ENCODE peak calls at places on chromosome 7, in four cellular contexts. P is cardiac fibroblast, J is testis, A is mesothelial cell of epicardium. F is an unnamed sample.

GRCh38 chr7:106417273-106417902 is 132.6 kb upstream of the NAMPT start:
- DNase-seq in P (peak; percentile 39), J (no peak), A (no peak), F (peak; percentile 41)

GRCh38 chr7:130891254-130892094 is 157.5 kb upstream of the KLF14 start:
- DNase-seq in P (peak; percentile 97), J (peak; percentile 67), A (no peak), F (no peak)

GRCh38 chr7:901388-902154 is 25.2 kb downstream of the GET4 start:
- DNase-seq in P (peak; percentile 91), J (peak; percentile 80), A (peak; percentile 67), F (peak; percentile 88)

GRCh38 chr7:74371381-74372059 is 82.2 kb upstream of the GTF2IRD1 start:
- DNase-seq in P (no peak), J (no peak), A (no peak), F (no peak)

GRCh38 chr7:87047-87446 is 105.3 kb upstream of the FAM20C start:
- DNase-seq in P (no peak), J (no peak), A (peak; percentile 33), F (no peak)

GRCh38 chr7:85172530-85172941 is 14.3 kb downstream of the SEMA3D start:
- DNase-seq in P (peak; percentile 81), J (no peak), A (no peak), F (peak; percentile 8)

GRCh38 chr7:66099551-66100407 is 14.9 kb upstream of the CRCP start:
- DNase-seq in P (peak; percentile 91), J (peak; percentile 75), A (peak; percentile 47), F (peak; percentile 85)

GRCh38 chr7:91193141-91193540 is 71.1 kb upstream of the FZD1 start:
- DNase-seq in P (peak; percentile 47), J (no peak), A (no peak), F (no peak)

GRCh38 chr7:120554960-120555571 is 282.1 kb downstream of the KCND2 start:
- DNase-seq in P (peak; percentile 77), J (peak; percentile 74), A (peak; percentile 55), F (peak; percentile 70)

GRCh38 chr7:54904130-54904529 is 114.7 kb upstream of the EGFR start:
- DNase-seq in P (peak; percentile 96), J (no peak), A (no peak), F (no peak)

DNA sequence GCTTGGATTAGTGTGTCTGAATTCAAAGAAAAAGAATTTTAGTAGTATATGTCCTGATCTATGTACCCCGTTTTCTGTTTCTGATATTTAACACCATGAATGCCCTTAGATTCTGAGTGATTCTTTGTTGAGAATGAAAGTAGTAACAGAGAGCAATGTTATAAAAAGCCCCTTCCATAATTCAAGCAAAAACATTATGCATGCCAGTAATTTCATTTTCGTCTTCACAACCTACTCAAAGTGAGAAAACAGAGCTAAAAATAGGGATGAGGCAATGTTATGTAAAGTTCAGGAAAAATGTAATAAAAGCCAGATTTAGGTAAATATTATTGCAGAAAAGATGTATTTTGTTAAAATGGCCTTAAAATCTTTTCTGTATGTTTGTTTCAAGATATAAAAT is 28.1 kb downstream of the PTPRZ1 start:
- DNase-seq in P (no peak), J (no peak), A (no peak), F (no peak)
- TF ChIP-seq CTCF in P (no peak), J (no peak), A (no peak), F (no peak)

DNA sequence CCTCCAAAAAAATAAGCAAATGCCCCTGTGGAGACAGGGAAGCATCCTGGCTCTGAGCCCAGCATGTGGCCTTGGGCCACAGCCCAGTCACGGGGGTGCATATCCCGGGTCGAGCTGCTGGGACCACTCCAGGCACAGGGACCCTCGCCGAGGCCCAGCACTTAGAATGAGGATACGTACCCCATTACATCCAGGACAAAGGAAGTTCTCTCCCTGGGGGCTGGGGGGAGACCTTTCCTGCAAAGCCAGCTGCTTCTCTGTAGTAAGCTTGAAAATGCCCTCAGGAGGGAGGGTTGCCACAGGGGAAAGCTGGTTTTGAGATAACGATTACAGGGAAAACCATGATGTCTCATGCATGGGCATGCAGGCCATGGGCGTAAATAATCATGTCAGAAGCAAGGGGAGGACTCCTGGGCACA is 75.5 kb downstream of the HIPK2 start:
- DNase-seq in P (no peak), J (no peak), A (no peak), F (no peak)
- TF ChIP-seq CTCF in P (no peak), J (no peak), A (no peak), F (no peak)

GRCh38 chr7:102472126-102473041 is 6.3 kb downstream of the POLR2J start:
- DNase-seq in P (no peak), J (no peak), A (peak; percentile 35), F (no peak)

GRCh38 chr7:102471791-102472125 is 7.0 kb downstream of the POLR2J start:
- DNase-seq in P (no peak), J (no peak), A (peak; percentile 36), F (no peak)

GRCh38 chr7:102468416-102469350 is 3.9 kb downstream of the LRWD1 start:
- DNase-seq in P (no peak), J (no peak), A (no peak), F (no peak)

GRCh38 chr7:102469351-102469971 is 4.7 kb downstream of the LRWD1 start:
- DNase-seq in P (no peak), J (no peak), A (no peak), F (no peak)

DNA sequence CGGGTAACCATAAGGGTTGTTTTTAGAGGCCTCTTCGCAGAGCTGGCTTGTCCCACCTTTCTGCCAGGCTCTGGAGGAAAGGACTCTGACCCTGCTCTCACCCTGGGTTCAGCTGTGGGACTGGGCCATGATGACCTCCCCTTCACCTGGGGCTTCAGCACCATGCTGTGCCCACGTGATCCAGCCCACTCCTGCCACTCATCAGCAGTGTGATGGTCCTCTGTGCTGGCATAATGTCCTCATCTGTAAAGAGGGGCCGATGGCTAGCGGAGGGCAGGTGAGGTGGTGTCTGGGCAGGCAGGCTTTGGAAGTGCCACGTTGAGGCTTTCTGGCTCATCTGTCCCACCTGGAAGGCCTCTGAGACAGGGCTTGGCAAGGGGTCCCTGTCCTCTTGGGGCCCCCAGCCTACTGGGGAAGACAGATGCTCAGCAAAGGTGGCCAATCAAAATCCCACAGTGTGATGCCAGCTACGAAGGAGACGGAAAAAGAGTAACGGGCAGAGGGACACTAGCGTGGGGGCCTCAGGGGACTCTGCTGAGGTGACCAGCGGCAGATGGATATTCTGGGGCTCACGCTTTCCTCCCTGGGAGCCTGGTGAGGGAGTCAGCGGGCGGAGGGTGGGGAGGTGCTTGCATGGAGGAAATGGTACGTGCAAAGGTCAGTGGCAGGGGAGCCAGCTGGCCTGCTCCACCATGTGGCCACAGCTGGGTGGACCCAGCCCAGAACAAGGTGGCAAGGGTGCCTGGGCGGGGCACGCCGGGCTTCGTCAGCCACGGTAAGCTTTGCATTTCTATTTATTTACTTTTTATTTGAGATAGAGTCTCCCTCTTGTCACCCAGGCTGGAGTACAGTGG is 5.4 kb downstream of the LRWD1 start:
- DNase-seq in P (no peak), J (no peak), A (peak; percentile 34), F (no peak)
- TF ChIP-seq CTCF in P (no peak), J (no peak), A (no peak), F (no peak)

GRCh38 chr7:80134536-80135305 is at the start of gene GNAI1:
- DNase-seq in P (peak; percentile 84), J (peak; percentile 84), A (peak; percentile 83), F (peak; percentile 50)
- TF ChIP-seq CTCF in P (peak; percentile 14), J (no peak), A (no peak), F (no peak)

F was measured in NB4.